ENCODE peak calls at places on chromosomes 12 and 14, in seven cellular contexts. One of them, this sample, is unnamed.

GRCh38 chr14:96162741-96163140 is 41.9 kb upstream of the BDKRB2 start:
- DNase-seq in NCI-H460: no peak
- DNase-seq in uterus: no peak
- DNase-seq in astrocyte of the cerebellum: no peak
- DNase-seq in T-helper 1 cell: no peak
- DNase-seq in heart right ventricle: no peak
- DNase-seq in sigmoid colon: peak; percentile 11
- DNase-seq in this sample: no peak

GRCh38 chr14:35533357-35534129 is 421 bp upstream of the INSM2 start:
- DNase-seq in T-helper 1 cell: peak; percentile 19
- DNase-seq in heart right ventricle: peak; percentile 27
- DNase-seq in uterus: no peak
- DNase-seq in sigmoid colon: peak; percentile 64
- DNase-seq in astrocyte of the cerebellum: peak; percentile 8
- DNase-seq in NCI-H460: peak; percentile 38
- DNase-seq in this sample: peak; percentile 84

GRCh38 chr12:58104443-58104842 is 163.1 kb downstream of the ATP23 start:
- DNase-seq in sigmoid colon: no peak
- DNase-seq in NCI-H460: no peak
- DNase-seq in astrocyte of the cerebellum: no peak
- DNase-seq in T-helper 1 cell: no peak
- DNase-seq in uterus: no peak
- DNase-seq in heart right ventricle: peak; percentile 18
- DNase-seq in this sample: no peak

GRCh38 chr12:74349925-74350324 is 187.7 kb upstream of the ATXN7L3B start:
- DNase-seq in sigmoid colon: no peak
- DNase-seq in NCI-H460: no peak
- DNase-seq in heart right ventricle: no peak
- DNase-seq in uterus: no peak
- DNase-seq in T-helper 1 cell: no peak
- DNase-seq in astrocyte of the cerebellum: peak; percentile 58
- DNase-seq in this sample: no peak

GRCh38 chr12:40681148-40681547 is 11.1 kb upstream of the CNTN1 start:
- DNase-seq in sigmoid colon: no peak
- DNase-seq in uterus: no peak
- DNase-seq in astrocyte of the cerebellum: no peak
- DNase-seq in T-helper 1 cell: no peak
- DNase-seq in heart right ventricle: no peak
- DNase-seq in NCI-H460: no peak
- DNase-seq in this sample: no peak

GRCh38 chr12:8033153-8034044 is 883 bp downstream of the FOXJ2 start:
- DNase-seq in astrocyte of the cerebellum: no peak
- DNase-seq in NCI-H460: no peak
- DNase-seq in sigmoid colon: peak; percentile 87
- DNase-seq in uterus: peak; percentile 75
- DNase-seq in T-helper 1 cell: peak; percentile 39
- DNase-seq in heart right ventricle: peak; percentile 71
- DNase-seq in this sample: no peak

GRCh38 chr14:33030406-33030805 is 91.7 kb downstream of the NPAS3 start:
- DNase-seq in NCI-H460: no peak
- DNase-seq in heart right ventricle: no peak
- DNase-seq in T-helper 1 cell: no peak
- DNase-seq in astrocyte of the cerebellum: no peak
- DNase-seq in sigmoid colon: no peak
- DNase-seq in uterus: no peak
- DNase-seq in this sample: no peak

GRCh38 chr12:3973939-3974644 is 100.9 kb upstream of the PARP11 start:
- DNase-seq in T-helper 1 cell: no peak
- DNase-seq in astrocyte of the cerebellum: no peak
- DNase-seq in NCI-H460: no peak
- DNase-seq in heart right ventricle: no peak
- DNase-seq in uterus: no peak
- DNase-seq in sigmoid colon: no peak
- DNase-seq in this sample: no peak

GRCh38 chr14:32813401-32813800 is 125.3 kb upstream of the NPAS3 start:
- DNase-seq in astrocyte of the cerebellum: peak; percentile 77
- DNase-seq in sigmoid colon: no peak
- DNase-seq in T-helper 1 cell: no peak
- DNase-seq in heart right ventricle: no peak
- DNase-seq in NCI-H460: no peak
- DNase-seq in uterus: no peak
- DNase-seq in this sample: no peak

GRCh38 chr12:106246891-106247730 is 709 bp downstream of the CKAP4 start:
- DNase-seq in T-helper 1 cell: peak; percentile 67
- DNase-seq in sigmoid colon: peak; percentile 83
- DNase-seq in heart right ventricle: peak; percentile 65
- DNase-seq in astrocyte of the cerebellum: no peak
- DNase-seq in NCI-H460: no peak
- DNase-seq in uterus: peak; percentile 62
- DNase-seq in this sample: peak; percentile 95

GRCh38 chr12:52234226-52234810 is 1.3 kb downstream of the KRT7 start:
- DNase-seq in T-helper 1 cell: no peak
- DNase-seq in uterus: no peak
- DNase-seq in astrocyte of the cerebellum: no peak
- DNase-seq in NCI-H460: no peak
- DNase-seq in sigmoid colon: peak; percentile 34
- DNase-seq in heart right ventricle: no peak
- DNase-seq in this sample: peak; percentile 58

This sample was measured in chondrocyte.